ENCODE peak calls at places on chromosome 17, in nine cellular contexts. One of them, this sample, is unnamed.

GRCh38 chr17:5899496-5900195 is 170.5 kb upstream of the WSCD1 start:
- DNase-seq in LHCN-M2: no peak
- DNase-seq in iris pigment epithelial cell: no peak
- DNase-seq in KG1: no peak
- DNase-seq in glutamatergic neuron: no peak
- DNase-seq in NCI-H510A: no peak
- DNase-seq in nucleus accumbens: no peak
- DNase-seq in hippocampal formation: no peak
- DNase-seq in naive thymus-derived CD8-positive, alpha-beta T cell: no peak
- DNase-seq in this sample: no peak

GRCh38 chr17:12967962-12968361 is 49.9 kb downstream of the ELAC2 start:
- DNase-seq in KG1: no peak
- DNase-seq in NCI-H510A: no peak
- DNase-seq in iris pigment epithelial cell: no peak
- DNase-seq in naive thymus-derived CD8-positive, alpha-beta T cell: no peak
- DNase-seq in hippocampal formation: no peak
- DNase-seq in LHCN-M2: no peak
- DNase-seq in glutamatergic neuron: no peak
- DNase-seq in nucleus accumbens: no peak
- DNase-seq in this sample: no peak

GRCh38 chr17:15972497-15972951 is 27.0 kb downstream of the ZSWIM7 start:
- DNase-seq in KG1: no peak
- DNase-seq in iris pigment epithelial cell: no peak
- DNase-seq in naive thymus-derived CD8-positive, alpha-beta T cell: no peak
- DNase-seq in glutamatergic neuron: no peak
- DNase-seq in nucleus accumbens: no peak
- DNase-seq in NCI-H510A: no peak
- DNase-seq in LHCN-M2: no peak
- DNase-seq in hippocampal formation: no peak
- DNase-seq in this sample: no peak

GRCh38 chr17:40122944-40123810 is 1.4 kb downstream of the MSL1 start:
- DNase-seq in iris pigment epithelial cell: no peak
- DNase-seq in nucleus accumbens: peak
- DNase-seq in NCI-H510A: peak
- DNase-seq in glutamatergic neuron: peak
- DNase-seq in hippocampal formation: peak
- DNase-seq in naive thymus-derived CD8-positive, alpha-beta T cell: peak
- DNase-seq in KG1: peak
- DNase-seq in LHCN-M2: no peak
- DNase-seq in this sample: no peak

GRCh38 chr17:1986783-1987451 is 38.2 kb downstream of the RTN4RL1 start:
- DNase-seq in nucleus accumbens: no peak
- DNase-seq in LHCN-M2: no peak
- DNase-seq in iris pigment epithelial cell: no peak
- DNase-seq in NCI-H510A: no peak
- DNase-seq in glutamatergic neuron: no peak
- DNase-seq in KG1: no peak
- DNase-seq in naive thymus-derived CD8-positive, alpha-beta T cell: no peak
- DNase-seq in hippocampal formation: no peak
- DNase-seq in this sample: peak

GRCh38 chr17:14352139-14352538 is 51.3 kb downstream of the HS3ST3B1 start:
- DNase-seq in iris pigment epithelial cell: peak
- DNase-seq in LHCN-M2: peak
- DNase-seq in glutamatergic neuron: no peak
- DNase-seq in NCI-H510A: no peak
- DNase-seq in naive thymus-derived CD8-positive, alpha-beta T cell: no peak
- DNase-seq in KG1: no peak
- DNase-seq in nucleus accumbens: no peak
- DNase-seq in hippocampal formation: no peak
- DNase-seq in this sample: no peak

GRCh38 chr17:42016411-42016831 is 818 bp downstream of the DNAJC7 start:
- DNase-seq in iris pigment epithelial cell: peak
- DNase-seq in KG1: no peak
- DNase-seq in hippocampal formation: no peak
- DNase-seq in nucleus accumbens: no peak
- DNase-seq in naive thymus-derived CD8-positive, alpha-beta T cell: no peak
- DNase-seq in NCI-H510A: no peak
- DNase-seq in LHCN-M2: peak
- DNase-seq in glutamatergic neuron: no peak
- DNase-seq in this sample: no peak

GRCh38 chr17:41026668-41027471 is at the start of gene KRTAP1-5:
- DNase-seq in LHCN-M2: peak
- DNase-seq in hippocampal formation: no peak
- DNase-seq in NCI-H510A: no peak
- DNase-seq in KG1: no peak
- DNase-seq in naive thymus-derived CD8-positive, alpha-beta T cell: no peak
- DNase-seq in iris pigment epithelial cell: peak
- DNase-seq in glutamatergic neuron: peak
- DNase-seq in nucleus accumbens: no peak
- DNase-seq in this sample: no peak

GRCh38 chr17:2351269-2351668 is 14.0 kb downstream of the SGSM2 start:
- DNase-seq in hippocampal formation: no peak
- DNase-seq in nucleus accumbens: no peak
- DNase-seq in NCI-H510A: no peak
- DNase-seq in LHCN-M2: no peak
- DNase-seq in glutamatergic neuron: no peak
- DNase-seq in KG1: no peak
- DNase-seq in naive thymus-derived CD8-positive, alpha-beta T cell: no peak
- DNase-seq in iris pigment epithelial cell: no peak
- DNase-seq in this sample: no peak

GRCh38 chr17:67113481-67113880 is 69.1 kb downstream of the CACNG1 start:
- DNase-seq in hippocampal formation: no peak
- DNase-seq in nucleus accumbens: no peak
- DNase-seq in KG1: no peak
- DNase-seq in iris pigment epithelial cell: no peak
- DNase-seq in naive thymus-derived CD8-positive, alpha-beta T cell: no peak
- DNase-seq in glutamatergic neuron: no peak
- DNase-seq in LHCN-M2: no peak
- DNase-seq in NCI-H510A: no peak
- DNase-seq in this sample: no peak

GRCh38 chr17:37698132-37698615 is 46.7 kb downstream of the HNF1B start:
- DNase-seq in naive thymus-derived CD8-positive, alpha-beta T cell: no peak
- DNase-seq in hippocampal formation: no peak
- DNase-seq in KG1: no peak
- DNase-seq in glutamatergic neuron: no peak
- DNase-seq in iris pigment epithelial cell: peak
- DNase-seq in NCI-H510A: no peak
- DNase-seq in nucleus accumbens: no peak
- DNase-seq in LHCN-M2: peak
- DNase-seq in this sample: no peak

GRCh38 chr17:82391496-82392066 is 20.0 kb downstream of the UTS2R start:
- DNase-seq in KG1: no peak
- DNase-seq in LHCN-M2: no peak
- DNase-seq in glutamatergic neuron: no peak
- DNase-seq in naive thymus-derived CD8-positive, alpha-beta T cell: no peak
- DNase-seq in iris pigment epithelial cell: no peak
- DNase-seq in NCI-H510A: no peak
- DNase-seq in hippocampal formation: no peak
- DNase-seq in nucleus accumbens: no peak
- DNase-seq in this sample: no peak

GRCh38 chr17:43482103-43483012 is 1.4 kb upstream of the DHX8 start:
- DNase-seq in naive thymus-derived CD8-positive, alpha-beta T cell: no peak
- DNase-seq in NCI-H510A: no peak
- DNase-seq in KG1: no peak
- DNase-seq in glutamatergic neuron: no peak
- DNase-seq in iris pigment epithelial cell: no peak
- DNase-seq in nucleus accumbens: no peak
- DNase-seq in hippocampal formation: no peak
- DNase-seq in LHCN-M2: peak
- DNase-seq in this sample: no peak

GRCh38 chr17:75512946-75513666 is 2.2 kb downstream of the CASKIN2 start:
- DNase-seq in glutamatergic neuron: no peak
- DNase-seq in KG1: no peak
- DNase-seq in nucleus accumbens: no peak
- DNase-seq in LHCN-M2: peak
- DNase-seq in NCI-H510A: no peak
- DNase-seq in hippocampal formation: no peak
- DNase-seq in naive thymus-derived CD8-positive, alpha-beta T cell: no peak
- DNase-seq in iris pigment epithelial cell: peak
- DNase-seq in this sample: no peak

GRCh38 chr17:72477529-72477928 is 356.7 kb downstream of the SOX9 start:
- DNase-seq in KG1: no peak
- DNase-seq in iris pigment epithelial cell: no peak
- DNase-seq in hippocampal formation: no peak
- DNase-seq in LHCN-M2: no peak
- DNase-seq in nucleus accumbens: no peak
- DNase-seq in NCI-H510A: peak
- DNase-seq in naive thymus-derived CD8-positive, alpha-beta T cell: no peak
- DNase-seq in glutamatergic neuron: no peak
- DNase-seq in this sample: no peak

GRCh38 chr17:75404739-75405364 is 626 bp downstream of the GRB2 start:
- DNase-seq in LHCN-M2: peak
- DNase-seq in NCI-H510A: peak
- DNase-seq in glutamatergic neuron: peak
- DNase-seq in nucleus accumbens: peak
- DNase-seq in naive thymus-derived CD8-positive, alpha-beta T cell: peak
- DNase-seq in hippocampal formation: peak
- DNase-seq in iris pigment epithelial cell: peak
- DNase-seq in KG1: peak
- DNase-seq in this sample: peak

GRCh38 chr17:79387783-79388182 is 223.1 kb downstream of the RBFOX3 start:
- DNase-seq in naive thymus-derived CD8-positive, alpha-beta T cell: no peak
- DNase-seq in iris pigment epithelial cell: no peak
- DNase-seq in glutamatergic neuron: no peak
- DNase-seq in nucleus accumbens: no peak
- DNase-seq in hippocampal formation: no peak
- DNase-seq in KG1: no peak
- DNase-seq in NCI-H510A: no peak
- DNase-seq in LHCN-M2: no peak
- DNase-seq in this sample: no peak

GRCh38 chr17:4204676-4205075 is 59.1 kb downstream of the ANKFY1 start:
- DNase-seq in NCI-H510A: no peak
- DNase-seq in hippocampal formation: no peak
- DNase-seq in LHCN-M2: peak
- DNase-seq in naive thymus-derived CD8-positive, alpha-beta T cell: no peak
- DNase-seq in glutamatergic neuron: no peak
- DNase-seq in nucleus accumbens: no peak
- DNase-seq in KG1: no peak
- DNase-seq in iris pigment epithelial cell: peak
- DNase-seq in this sample: no peak

GRCh38 chr17:45227101-45227591 is 5.5 kb downstream of the FMNL1 start:
- DNase-seq in naive thymus-derived CD8-positive, alpha-beta T cell: no peak
- DNase-seq in glutamatergic neuron: no peak
- DNase-seq in LHCN-M2: no peak
- DNase-seq in nucleus accumbens: no peak
- DNase-seq in NCI-H510A: no peak
- DNase-seq in hippocampal formation: no peak
- DNase-seq in KG1: no peak
- DNase-seq in iris pigment epithelial cell: no peak
- DNase-seq in this sample: no peak

GRCh38 chr17:17351901-17352781 is 49.0 kb downstream of the NT5M start:
- DNase-seq in hippocampal formation: no peak
- DNase-seq in glutamatergic neuron: peak
- DNase-seq in NCI-H510A: no peak
- DNase-seq in LHCN-M2: peak
- DNase-seq in naive thymus-derived CD8-positive, alpha-beta T cell: no peak
- DNase-seq in nucleus accumbens: no peak
- DNase-seq in iris pigment epithelial cell: peak
- DNase-seq in KG1: no peak
- DNase-seq in this sample: no peak

GRCh38 chr17:82890339-82890730 is 50.5 kb upstream of the ZNF750 start:
- DNase-seq in glutamatergic neuron: no peak
- DNase-seq in naive thymus-derived CD8-positive, alpha-beta T cell: no peak
- DNase-seq in NCI-H510A: no peak
- DNase-seq in nucleus accumbens: no peak
- DNase-seq in KG1: no peak
- DNase-seq in LHCN-M2: no peak
- DNase-seq in iris pigment epithelial cell: no peak
- DNase-seq in hippocampal formation: no peak
- DNase-seq in this sample: no peak

GRCh38 chr17:50123649-50124349 is 6.2 kb downstream of the SAMD14 start:
- DNase-seq in KG1: no peak
- DNase-seq in nucleus accumbens: no peak
- DNase-seq in NCI-H510A: peak
- DNase-seq in hippocampal formation: no peak
- DNase-seq in glutamatergic neuron: peak
- DNase-seq in iris pigment epithelial cell: no peak
- DNase-seq in naive thymus-derived CD8-positive, alpha-beta T cell: no peak
- DNase-seq in LHCN-M2: no peak
- DNase-seq in this sample: no peak

GRCh38 chr17:59234631-59235030 is 14.3 kb downstream of the GDPD1 start:
- DNase-seq in hippocampal formation: no peak
- DNase-seq in NCI-H510A: no peak
- DNase-seq in nucleus accumbens: no peak
- DNase-seq in naive thymus-derived CD8-positive, alpha-beta T cell: no peak
- DNase-seq in iris pigment epithelial cell: no peak
- DNase-seq in glutamatergic neuron: no peak
- DNase-seq in LHCN-M2: no peak
- DNase-seq in KG1: no peak
- DNase-seq in this sample: no peak

GRCh38 chr17:55273579-55274370 is 9.0 kb downstream of the HLF start:
- DNase-seq in iris pigment epithelial cell: no peak
- DNase-seq in glutamatergic neuron: no peak
- DNase-seq in nucleus accumbens: peak
- DNase-seq in hippocampal formation: peak
- DNase-seq in naive thymus-derived CD8-positive, alpha-beta T cell: no peak
- DNase-seq in LHCN-M2: peak
- DNase-seq in NCI-H510A: no peak
- DNase-seq in KG1: no peak
- DNase-seq in this sample: peak

GRCh38 chr17:79622776-79623175 is 11.9 kb upstream of the RBFOX3 start:
- DNase-seq in KG1: no peak
- DNase-seq in LHCN-M2: no peak
- DNase-seq in hippocampal formation: no peak
- DNase-seq in nucleus accumbens: no peak
- DNase-seq in NCI-H510A: no peak
- DNase-seq in glutamatergic neuron: no peak
- DNase-seq in naive thymus-derived CD8-positive, alpha-beta T cell: no peak
- DNase-seq in iris pigment epithelial cell: no peak
- DNase-seq in this sample: no peak

GRCh38 chr17:40019140-40019991 is 4.1 kb downstream of the CSF3 start:
- DNase-seq in naive thymus-derived CD8-positive, alpha-beta T cell: no peak
- DNase-seq in iris pigment epithelial cell: peak
- DNase-seq in KG1: no peak
- DNase-seq in glutamatergic neuron: no peak
- DNase-seq in NCI-H510A: no peak
- DNase-seq in nucleus accumbens: no peak
- DNase-seq in LHCN-M2: peak
- DNase-seq in hippocampal formation: no peak
- DNase-seq in this sample: no peak

GRCh38 chr17:67055811-67056745 is 11.7 kb downstream of the CACNG1 start:
- DNase-seq in LHCN-M2: no peak
- DNase-seq in nucleus accumbens: no peak
- DNase-seq in hippocampal formation: no peak
- DNase-seq in iris pigment epithelial cell: no peak
- DNase-seq in glutamatergic neuron: no peak
- DNase-seq in naive thymus-derived CD8-positive, alpha-beta T cell: no peak
- DNase-seq in KG1: no peak
- DNase-seq in NCI-H510A: no peak
- DNase-seq in this sample: no peak

GRCh38 chr17:65485388-65486299 is 75.8 kb downstream of the AXIN2 start:
- DNase-seq in iris pigment epithelial cell: no peak
- DNase-seq in LHCN-M2: no peak
- DNase-seq in KG1: no peak
- DNase-seq in naive thymus-derived CD8-positive, alpha-beta T cell: no peak
- DNase-seq in nucleus accumbens: no peak
- DNase-seq in glutamatergic neuron: no peak
- DNase-seq in hippocampal formation: no peak
- DNase-seq in NCI-H510A: no peak
- DNase-seq in this sample: no peak

GRCh38 chr17:39664581-39665561 is at the start of gene TCAP:
- DNase-seq in glutamatergic neuron: no peak
- DNase-seq in naive thymus-derived CD8-positive, alpha-beta T cell: no peak
- DNase-seq in nucleus accumbens: no peak
- DNase-seq in LHCN-M2: no peak
- DNase-seq in hippocampal formation: no peak
- DNase-seq in NCI-H510A: no peak
- DNase-seq in iris pigment epithelial cell: no peak
- DNase-seq in KG1: no peak
- DNase-seq in this sample: no peak

GRCh38 chr17:43755389-43755875 is 3.2 kb downstream of the SOST start:
- DNase-seq in NCI-H510A: no peak
- DNase-seq in glutamatergic neuron: peak
- DNase-seq in LHCN-M2: no peak
- DNase-seq in naive thymus-derived CD8-positive, alpha-beta T cell: no peak
- DNase-seq in nucleus accumbens: no peak
- DNase-seq in iris pigment epithelial cell: peak
- DNase-seq in hippocampal formation: no peak
- DNase-seq in KG1: no peak
- DNase-seq in this sample: no peak